ENCODE peak calls at places on chromosomes 1 and 21, in six cellular contexts. W, N, Q, P, E and M are unnamed samples.
A peak's percentile ranks its signal among the peaks of the same experiment; 100 is the strongest.

GRCh38 chr1:59638172-59638800 is 176.5 kb upstream of the HOOK1 start:
- DNase-seq in W (no peak), N (no peak), Q (no peak), P (peak; percentile 31), E (no peak), M (peak; percentile 80)

GRCh38 chr1:220732137-220732536 is 16.0 kb upstream of the MTARC2 start:
- DNase-seq in W (no peak), N (no peak), Q (no peak), P (no peak), E (no peak), M (no peak)

GRCh38 chr1:173409613-173410012 is 67.5 kb upstream of the PRDX6 start:
- DNase-seq in W (no peak), N (peak; percentile 16), Q (peak; percentile 47), P (no peak), E (peak; percentile 66), M (peak; percentile 54)

GRCh38 chr1:197672347-197672746 is 102.9 kb downstream of the DENND1B start:
- DNase-seq in W (no peak), N (no peak), Q (no peak), P (no peak), E (no peak), M (no peak)

GRCh38 chr1:203081465-203082355 is 4.1 kb downstream of the MYOG start:
- DNase-seq in W (peak; percentile 61), N (no peak), Q (no peak), P (no peak), E (no peak), M (no peak)

GRCh38 chr1:151838491-151839412 is 868 bp downstream of the C2CD4D start:
- DNase-seq in W (no peak), N (no peak), Q (no peak), P (no peak), E (no peak), M (no peak)

GRCh38 chr1:13662498-13662897 is 37.5 kb upstream of the PRDM2 start:
- DNase-seq in W (no peak), N (no peak), Q (peak; percentile 14), P (peak; percentile 53), E (no peak), M (peak; percentile 13)

GRCh38 chr1:118360817-118361216 is 175.8 kb upstream of the SPAG17 start:
- DNase-seq in W (no peak), N (no peak), Q (no peak), P (no peak), E (no peak), M (no peak)

GRCh38 chr21:35202431-35202830 is 153.3 kb upstream of the RUNX1 start:
- DNase-seq in W (no peak), N (no peak), Q (no peak), P (no peak), E (no peak), M (no peak)

GRCh38 chr1:86753700-86754099 is 49.3 kb downstream of the SH3GLB1 start:
- DNase-seq in W (no peak), N (no peak), Q (no peak), P (no peak), E (no peak), M (no peak)

GRCh38 chr1:60753508-60753907 is 328.9 kb upstream of the NFIA start:
- DNase-seq in W (no peak), N (no peak), Q (no peak), P (no peak), E (no peak), M (no peak)

GRCh38 chr1:38818706-38819439 is 40.7 kb downstream of the RRAGC start:
- DNase-seq in W (no peak), N (no peak), Q (no peak), P (no peak), E (no peak), M (no peak)

GRCh38 chr1:61922950-61923480 is 180.7 kb downstream of the PATJ start:
- DNase-seq in W (no peak), N (no peak), Q (no peak), P (no peak), E (no peak), M (no peak)

GRCh38 chr1:46247433-46248121 is at the start of gene RAD54L:
- DNase-seq in W (peak; percentile 98), N (peak; percentile 91), Q (peak; percentile 98), P (peak; percentile 99), E (peak; percentile 98), M (peak; percentile 99)

GRCh38 chr1:15504436-15504835 is 19.6 kb downstream of the CASP9 start:
- DNase-seq in W (no peak), N (no peak), Q (no peak), P (no peak), E (no peak), M (no peak)

GRCh38 chr1:164611754-164612642 is 53.0 kb downstream of the PBX1 start:
- DNase-seq in W (no peak), N (no peak), Q (peak; percentile 75), P (peak; percentile 64), E (no peak), M (peak; percentile 85)

GRCh38 chr1:118340928-118341905 is 156.2 kb upstream of the SPAG17 start:
- DNase-seq in W (no peak), N (no peak), Q (no peak), P (no peak), E (no peak), M (no peak)

GRCh38 chr1:171446396-171446795 is 38.9 kb upstream of the PRRC2C start:
- DNase-seq in W (no peak), N (no peak), Q (no peak), P (no peak), E (no peak), M (no peak)

GRCh38 chr21:29829514-29830255 is 110.1 kb downstream of the GRIK1 start:
- DNase-seq in W (no peak), N (no peak), Q (no peak), P (no peak), E (no peak), M (no peak)

GRCh38 chr1:228350831-228351781 is 55.5 kb downstream of the TRIM11 start:
- DNase-seq in W (peak; percentile 74), N (no peak), Q (no peak), P (no peak), E (peak; percentile 41), M (no peak)

GRCh38 chr1:59079434-59080135 is 217.3 kb upstream of the FGGY start:
- DNase-seq in W (no peak), N (no peak), Q (no peak), P (no peak), E (no peak), M (no peak)

GRCh38 chr1:247530785-247531184 is 5.5 kb downstream of the OR2C3 start:
- DNase-seq in W (no peak), N (no peak), Q (no peak), P (no peak), E (peak; percentile 42), M (no peak)

DNA sequence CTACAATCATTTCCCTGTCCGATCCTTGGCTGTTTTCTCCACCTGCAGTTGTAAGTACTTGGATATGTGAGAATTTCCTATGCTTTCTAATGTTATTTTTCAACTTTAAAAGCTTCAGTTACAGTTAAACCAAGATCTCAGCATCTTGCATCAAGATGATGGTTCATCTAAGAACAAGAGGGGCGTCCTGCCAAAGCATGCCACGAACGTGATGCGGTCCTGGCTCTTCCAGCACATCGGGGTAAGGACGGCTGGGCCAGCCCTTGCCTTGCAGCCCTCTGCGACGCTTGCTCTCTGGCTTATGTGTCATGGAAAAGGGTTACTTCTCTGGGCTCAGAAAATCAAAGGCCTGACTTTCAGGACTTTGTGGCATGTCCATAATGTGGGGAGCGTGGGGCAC is 46.8 kb downstream of the PKNOX1 start:
- DNase-seq in W (no peak), N (no peak), Q (no peak), P (no peak), E (no peak), M (no peak)
- H3K36me3 ChIP-seq in W (peaks cover 66% of the 10 kb centered on the region), N (peaks cover 17% of the 10 kb centered on the region), Q (peaks cover 25% of the 10 kb centered on the region), P (no peaks in the 10 kb centered on the region), E (peaks cover 89% of the 10 kb centered on the region), M (no peaks in the 10 kb centered on the region)

DNA sequence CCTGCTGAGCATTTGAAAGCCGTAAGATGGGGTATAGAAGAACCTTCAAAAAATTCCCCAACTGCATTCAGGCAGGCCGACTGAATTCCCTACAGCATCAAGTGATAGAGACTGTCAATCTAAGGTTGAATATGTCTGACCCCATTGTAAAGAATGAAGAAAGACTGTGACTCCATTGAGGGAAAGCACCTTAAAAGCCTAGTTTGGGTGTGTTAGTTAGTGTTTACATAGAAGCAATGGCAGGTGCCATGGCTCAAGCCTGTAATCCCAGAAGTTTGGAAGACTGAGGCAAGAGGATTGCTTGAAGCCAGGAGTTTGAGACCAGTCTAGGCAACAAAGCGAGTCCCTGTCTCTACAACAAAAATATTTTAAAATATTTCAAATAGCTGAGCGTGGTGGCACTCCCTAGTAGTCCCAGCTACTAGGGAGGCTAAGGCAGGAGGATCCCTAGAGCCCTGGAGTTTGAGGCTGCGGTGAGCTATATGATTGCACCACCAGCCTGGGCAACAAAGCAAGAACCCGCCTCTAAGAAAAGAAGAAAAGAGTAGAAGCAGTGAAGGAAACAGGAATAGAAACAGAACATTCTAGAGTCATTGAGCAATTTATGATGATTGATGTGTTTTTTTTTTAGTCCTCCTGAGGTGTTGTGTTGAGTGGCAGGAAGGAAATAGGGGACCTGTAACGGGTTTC is 15.4 kb downstream of the POLR3GL start:
- DNase-seq in W (no peak), N (no peak), Q (peak; percentile 44), P (no peak), E (no peak), M (no peak)
- H3K4me1 ChIP-seq in W (peaks cover 76% of the 10 kb centered on the region), N (peaks cover 76% of the 10 kb centered on the region), Q (peaks cover 70% of the 10 kb centered on the region), P (peaks cover 27% of the 10 kb centered on the region), E (peaks cover 76% of the 10 kb centered on the region), M (peaks cover 77% of the 10 kb centered on the region)

DNA sequence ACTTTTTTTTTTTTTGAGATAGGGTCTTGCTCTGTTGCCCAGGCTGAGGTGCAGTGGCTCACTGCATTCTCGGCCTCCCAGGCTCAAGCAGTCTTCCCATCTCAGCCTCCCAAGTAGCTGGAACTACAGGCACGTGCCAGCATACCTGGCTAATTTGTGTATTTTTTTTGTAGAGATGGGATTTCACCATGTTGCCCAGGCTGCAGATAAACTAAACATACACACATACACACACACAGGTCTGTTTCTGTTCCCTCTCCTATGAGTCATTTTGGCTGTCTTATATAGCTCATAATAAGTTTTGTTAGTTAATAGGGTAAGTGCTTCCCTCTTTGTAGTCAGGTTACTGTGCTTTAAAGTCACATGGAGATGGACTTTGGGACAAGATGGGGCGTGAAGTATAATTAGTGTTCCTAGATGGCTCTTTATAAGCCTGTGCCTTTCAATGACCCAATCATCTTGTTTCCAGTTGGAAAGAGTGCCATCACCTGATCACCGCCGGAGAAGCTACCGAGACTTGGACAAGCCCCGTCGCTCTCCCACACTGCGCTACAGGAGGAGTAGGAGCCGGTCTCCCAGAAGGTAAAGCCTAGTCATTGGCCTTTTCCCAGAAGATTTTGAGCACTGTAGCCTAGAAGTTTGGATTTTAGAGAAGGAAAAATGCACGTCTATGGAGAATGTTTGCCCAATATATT is 9.2 kb downstream of the PRPF38A start:
- DNase-seq in W (no peak), N (no peak), Q (peak; percentile 72), P (no peak), E (no peak), M (no peak)
- H3K36me3 ChIP-seq in W (peaks cover 93% of the 10 kb centered on the region), N (peaks cover 70% of the 10 kb centered on the region), Q (peaks cover 91% of the 10 kb centered on the region), P (no peaks in the 10 kb centered on the region), E (peaks cover 100% of the 10 kb centered on the region), M (peaks cover 13% of the 10 kb centered on the region)

GRCh38 chr1:8024329-8024728 is 1.8 kb downstream of the ERRFI1 start:
- DNase-seq in W (no peak), N (no peak), Q (no peak), P (no peak), E (no peak), M (no peak)

GRCh38 chr1:8021676-8022266 is 4.3 kb downstream of the ERRFI1 start:
- DNase-seq in W (no peak), N (no peak), Q (no peak), P (no peak), E (no peak), M (no peak)

GRCh38 chr1:8023995-8024313 is 2.2 kb downstream of the ERRFI1 start:
- DNase-seq in W (no peak), N (no peak), Q (no peak), P (no peak), E (no peak), M (no peak)

GRCh38 chr1:8023287-8023994 is 2.7 kb downstream of the ERRFI1 start:
- DNase-seq in W (no peak), N (no peak), Q (no peak), P (no peak), E (no peak), M (peak; percentile 65)

GRCh38 chr1:8022395-8023286 is 3.5 kb downstream of the ERRFI1 start:
- DNase-seq in W (no peak), N (no peak), Q (no peak), P (no peak), E (no peak), M (no peak)
- H3K4me1 ChIP-seq in W (peaks cover 76% of the 10 kb centered on the region), N (peaks cover 13% of the 10 kb centered on the region), Q (peaks cover 42% of the 10 kb centered on the region), P (no peaks in the 10 kb centered on the region), E (peaks cover 63% of the 10 kb centered on the region), M (peaks cover 69% of the 10 kb centered on the region)